ENCODE peak calls at places on chromosome 6, in nine cellular contexts. P is AG08395; N is GM23248; V is activated naive CD8-positive, alpha-beta T cell treated with anti-CD3 and anti-CD28 coated beads, Interleukin-2, amount 50 U/mL, for 24 hours; Y is astrocyte of the spinal cord; H is NCI-H1436; A is AG04449; L is T-helper 2 cell; G is T1000. X is an unnamed sample.
A peak's percentile ranks its signal among the peaks of the same experiment; 100 is the strongest.

GRCh38 chr6:137486388-137486787 is 7.8 kb downstream of the OLIG3 start:
- DNase-seq in G (no peak), A (no peak), N (no peak), L (no peak), V (no peak), P (no peak), H (no peak), Y (no peak), X (no peak)

GRCh38 chr6:11770546-11771466 is 7.8 kb downstream of the ADTRP start:
- DNase-seq in G (peak; percentile 91), A (peak; percentile 99), V (no peak), Y (peak; percentile 97), H (no peak), N (peak; percentile 99), L (no peak), P (peak; percentile 95), X (peak; percentile 100)

GRCh38 chr6:75266716-75267291 is 17.8 kb downstream of the TMEM30A start:
- DNase-seq in L (no peak), A (no peak), N (peak; percentile 72), Y (peak; percentile 65), P (peak; percentile 58), V (no peak), G (no peak), H (peak; percentile 8), X (peak; percentile 62)

GRCh38 chr6:126786262-126786661 is 332.2 kb upstream of the RSPO3 start:
- DNase-seq in L (no peak), N (peak; percentile 53), H (no peak), A (no peak), P (no peak), G (no peak), V (no peak), Y (peak; percentile 28), X (no peak)

GRCh38 chr6:53294095-53294494 is 54.7 kb downstream of the ELOVL5 start:
- DNase-seq in G (no peak), Y (no peak), A (no peak), H (no peak), N (peak; percentile 35), L (no peak), P (peak; percentile 15), V (no peak), X (peak; percentile 29)

GRCh38 chr6:3455490-3456394 is 1.1 kb downstream of the SLC22A23 start:
- DNase-seq in P (no peak), V (peak; percentile 11), A (no peak), Y (no peak), N (peak; percentile 52), G (no peak), H (no peak), L (no peak), X (no peak)

GRCh38 chr6:82801083-82801482 is 264.6 kb downstream of the UBE3D start:
- DNase-seq in L (no peak), G (no peak), P (no peak), H (no peak), V (no peak), N (no peak), A (no peak), Y (no peak), X (no peak)

GRCh38 chr6:63579937-63580703 is 7.8 kb downstream of the LOC128125822 start:
- DNase-seq in G (no peak), Y (no peak), H (no peak), P (no peak), L (no peak), N (no peak), A (no peak), V (no peak), X (no peak)

GRCh38 chr6:159461998-159462397 is 231.0 kb downstream of the SOD2 start:
- DNase-seq in P (no peak), L (no peak), V (no peak), G (no peak), H (no peak), N (no peak), A (no peak), Y (no peak), X (no peak)

GRCh38 chr6:118680452-118681095 is 29.2 kb upstream of the CEP85L start:
- DNase-seq in V (no peak), A (no peak), P (no peak), H (no peak), Y (no peak), L (no peak), N (no peak), G (no peak), X (no peak)

GRCh38 chr6:78526432-78526831 is 340.9 kb upstream of the IRAK1BP1 start:
- DNase-seq in G (no peak), N (no peak), Y (no peak), V (no peak), A (no peak), P (no peak), H (no peak), L (no peak), X (no peak)

GRCh38 chr6:22149081-22149480 is 147.8 kb downstream of the PRL start:
- DNase-seq in G (no peak), N (no peak), A (no peak), H (peak; percentile 17), Y (peak; percentile 9), V (no peak), L (no peak), P (no peak), X (no peak)

GRCh38 chr6:106145144-106145543 is 59.0 kb downstream of the PRDM1 start:
- DNase-seq in N (no peak), L (no peak), A (no peak), P (no peak), G (no peak), Y (no peak), V (no peak), H (no peak), X (no peak)

GRCh38 chr6:53282741-53283140 is 66.0 kb downstream of the ELOVL5 start:
- DNase-seq in L (no peak), G (no peak), P (peak; percentile 32), V (no peak), N (no peak), A (no peak), Y (peak; percentile 73), H (no peak), X (peak; percentile 61)

GRCh38 chr6:34182751-34183531 is 37.1 kb upstream of the GRM4 start:
- DNase-seq in N (no peak), Y (no peak), V (peak; percentile 62), G (no peak), H (no peak), A (no peak), L (peak; percentile 88), P (no peak), X (peak; percentile 16)

GRCh38 chr6:131061041-131061770 is 1.8 kb downstream of the EPB41L2 start:
- DNase-seq in N (peak; percentile 63), A (no peak), Y (peak; percentile 62), H (no peak), G (no peak), P (no peak), L (no peak), V (no peak), X (peak; percentile 40)

GRCh38 chr6:81772741-81773140 is 20.3 kb upstream of the TENT5A start:
- DNase-seq in H (no peak), N (peak; percentile 87), Y (peak; percentile 67), A (peak; percentile 46), P (peak; percentile 64), V (no peak), L (no peak), G (peak; percentile 71), X (peak; percentile 56)

GRCh38 chr6:89379281-89379680 is 26.8 kb upstream of the UBE2J1 start:
- DNase-seq in L (no peak), H (no peak), V (no peak), P (no peak), N (no peak), Y (no peak), G (no peak), A (no peak), X (no peak)

GRCh38 chr6:28648035-28648877 is 122.6 kb downstream of the GPX5 start:
- DNase-seq in Y (peak; percentile 82), L (no peak), N (peak; percentile 77), V (peak; percentile 76), A (peak; percentile 26), H (peak; percentile 75), G (peak; percentile 55), P (peak; percentile 53), X (peak; percentile 71)

GRCh38 chr6:143747347-143747842 is 69.6 kb downstream of the PHACTR2 start:
- DNase-seq in G (no peak), V (no peak), H (no peak), A (no peak), N (no peak), L (no peak), P (no peak), Y (no peak), X (no peak)

X was measured in AG10803.